ENCODE peak calls at places on chromosomes 2 and 18, in ten cellular contexts. G is IMR-90, J is HCT116, L is lower leg skin, W is adrenal gland, N is breast epithelium, C is H1, M is stomach, S is transverse colon, D is GM12892. A is an unnamed sample.

GRCh38 chr2:216596234-216596985 is 36.8 kb upstream of the IGFBP2 start:
- DNase-seq in S (no peak), N (peak), W (peak), L (peak), C (no peak), G (peak), J (no peak), D (no peak), M (no peak), A (no peak)

GRCh38 chr18:67854340-67854739 is 337.8 kb upstream of the DSEL start:
- DNase-seq in S (no peak), L (no peak), J (no peak), N (no peak), M (no peak), C (no peak), D (no peak), W (no peak), G (peak), A (no peak)

GRCh38 chr2:20126469-20126868 is 75.0 kb upstream of the LAPTM4A start:
- DNase-seq in C (no peak), S (no peak), L (no peak), M (no peak), W (no peak), D (no peak), G (no peak), J (no peak), N (no peak), A (no peak)

GRCh38 chr2:12701786-12702660 is 14.7 kb upstream of the TRIB2 start:
- DNase-seq in W (no peak), G (peak), S (no peak), M (no peak), J (no peak), C (no peak), N (no peak), D (no peak), L (no peak), A (no peak)

GRCh38 chr18:5744659-5745058 is 150.7 kb downstream of the TMEM200C start:
- DNase-seq in D (no peak), N (no peak), W (no peak), C (no peak), G (no peak), S (no peak), M (no peak), J (no peak), L (no peak), A (no peak)

GRCh38 chr2:233386382-233387041 is 32.2 kb downstream of the DGKD start:
- DNase-seq in G (peak), N (no peak), J (no peak), L (no peak), W (no peak), C (no peak), D (no peak), M (no peak), S (no peak), A (no peak)

GRCh38 chr2:64646007-64646880 is 7.5 kb downstream of the SERTAD2 start:
- DNase-seq in J (peak), N (peak), D (no peak), S (peak), M (peak), W (peak), G (peak), L (peak), C (peak), A (peak)

GRCh38 chr18:26436176-26437031 is 111.9 kb downstream of the KCTD1 start:
- DNase-seq in W (no peak), G (peak), C (peak), J (peak), N (no peak), M (no peak), D (no peak), L (no peak), S (no peak), A (no peak)

GRCh38 chr18:33495278-33495677 is 54.8 kb upstream of the CCDC178 start:
- DNase-seq in G (peak), S (no peak), D (no peak), N (no peak), C (no peak), W (peak), L (no peak), M (no peak), J (no peak), A (no peak)

DNA sequence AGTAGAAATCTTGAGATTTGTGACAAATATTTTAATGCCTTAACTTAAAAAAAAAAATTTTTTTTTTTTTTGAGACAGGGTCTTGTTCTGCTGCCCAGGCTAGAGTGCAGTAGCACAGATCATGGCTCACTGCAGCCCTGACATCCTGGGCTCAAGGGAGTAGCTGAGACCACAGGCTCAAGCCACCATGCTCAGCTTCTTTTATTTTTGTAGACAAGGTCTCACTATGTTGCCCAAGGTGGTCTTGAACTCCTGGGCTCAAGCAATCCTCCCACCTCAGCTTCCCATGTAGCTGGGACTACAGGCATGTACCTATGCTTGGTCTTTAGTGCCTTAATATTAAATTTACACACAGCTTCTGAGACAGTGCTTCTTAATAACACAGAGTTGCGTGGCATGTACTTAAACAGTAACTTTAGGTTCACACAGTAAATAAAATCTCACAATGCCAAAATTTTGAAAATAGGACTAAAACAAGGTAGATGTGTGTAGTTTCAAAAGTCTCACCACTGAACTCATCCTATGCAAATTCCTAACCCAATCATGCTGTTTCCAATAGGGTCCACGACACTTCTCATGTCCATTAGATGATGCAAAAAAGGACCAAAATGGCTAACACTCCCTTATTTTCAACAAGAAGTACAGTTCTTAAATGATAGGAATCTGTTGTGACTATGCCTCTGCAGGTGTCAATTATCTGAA is 4.1 kb downstream of the HSPD1 start:
- DNase-seq in C (no peak), G (no peak), L (no peak), J (no peak), D (no peak), N (no peak), S (no peak), M (no peak), W (no peak), A (no peak)
- TF ChIP-seq POLR2A in C (no peak), G (no peak), L (no peak), J (no peak), D (no peak), N (no peak), S (no peak), M (no peak), W (no peak), A (no peak)

GRCh38 chr2:199850250-199850717 is 708 bp downstream of the FTCDNL1 start:
- DNase-seq in C (no peak), G (no peak), N (no peak), S (no peak), D (no peak), J (no peak), L (no peak), W (no peak), M (no peak), A (no peak)

GRCh38 chr2:199851886-199852285 is 894 bp upstream of the FTCDNL1 start:
- DNase-seq in L (no peak), W (no peak), D (no peak), N (no peak), G (no peak), J (no peak), M (no peak), C (no peak), S (no peak), A (no peak)

GRCh38 chr2:199848323-199848722 is 2.7 kb downstream of the FTCDNL1 start:
- DNase-seq in L (no peak), S (no peak), D (no peak), W (no peak), C (no peak), G (no peak), J (no peak), M (no peak), N (no peak), A (no peak)

GRCh38 chr2:199851499-199851816 is 466 bp upstream of the FTCDNL1 start:
- DNase-seq in S (no peak), M (no peak), L (no peak), N (no peak), G (no peak), C (no peak), D (no peak), W (no peak), J (no peak), A (no peak)

GRCh38 chr2:199850718-199851498 is at the start of gene FTCDNL1:
- DNase-seq in S (peak), N (peak), C (peak), J (peak), L (peak), D (peak), G (peak), W (peak), M (peak), A (peak)
- TF ChIP-seq POLR2A in S (no peak), N (no peak), C (no peak), J (peak), L (no peak), D (peak), G (no peak), W (peak), M (no peak), A (no peak)

GRCh38 chr2:88131999-88132368 is 4.1 kb upstream of the FABP1 start:
- DNase-seq in G (no peak), L (no peak), C (no peak), D (no peak), W (no peak), J (no peak), S (no peak), N (no peak), M (no peak), A (no peak)
- TF ChIP-seq POLR2A in G (no peak), L (no peak), C (no peak), D (no peak), W (no peak), J (no peak), S (no peak), N (no peak), M (no peak), A (no peak)

GRCh38 chr2:69641887-69642708 is 1.4 kb downstream of the AAK1 start:
- DNase-seq in D (no peak), W (no peak), J (no peak), M (no peak), C (no peak), S (no peak), N (no peak), L (no peak), G (no peak), A (no peak)
- TF ChIP-seq POLR2A in D (no peak), W (no peak), J (no peak), M (no peak), C (no peak), S (no peak), N (no peak), L (no peak), G (no peak), A (no peak)

GRCh38 chr2:15642334-15643208 is 50.9 kb downstream of the DDX1 start:
- DNase-seq in L (peak), S (no peak), G (no peak), J (no peak), C (no peak), N (no peak), D (no peak), W (no peak), M (no peak), A (no peak)
- TF ChIP-seq POLR2A in L (no peak), S (no peak), G (no peak), J (no peak), C (no peak), N (no peak), D (no peak), W (no peak), M (no peak), A (no peak)

DNA sequence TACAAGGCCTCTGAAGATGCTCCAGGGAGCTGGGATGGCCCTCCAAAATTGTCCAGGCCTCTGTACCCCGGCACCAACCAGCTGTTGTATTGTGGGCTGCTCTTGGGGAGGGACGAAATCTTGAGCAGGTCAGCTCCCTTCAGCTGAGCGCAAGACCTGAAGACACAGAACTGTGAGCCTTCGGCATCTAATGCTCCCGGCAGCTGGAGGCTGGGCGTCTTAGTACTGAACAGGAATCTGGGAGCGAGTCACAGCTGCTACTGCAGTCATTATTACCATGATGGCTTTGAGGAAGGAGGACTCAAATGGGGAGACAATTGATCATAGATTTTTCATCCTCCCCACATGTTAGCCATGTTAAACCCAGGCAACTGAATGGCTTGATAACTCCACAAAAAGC is 83.0 kb upstream of the LTBP1 start:
- DNase-seq in N (no peak), M (no peak), C (no peak), J (no peak), D (no peak), L (no peak), S (no peak), G (peak), W (no peak), A (no peak)
- TF ChIP-seq POLR2A in N (no peak), M (no peak), C (no peak), J (no peak), D (no peak), L (no peak), S (no peak), G (no peak), W (no peak), A (no peak)

GRCh38 chr2:96209729-96210085 is 1.1 kb upstream of the STARD7 start:
- DNase-seq in G (no peak), W (no peak), D (no peak), C (no peak), S (no peak), M (no peak), N (no peak), L (no peak), J (no peak), A (no peak)

GRCh38 chr2:96207073-96207777 is 1.4 kb downstream of the STARD7 start:
- DNase-seq in C (no peak), W (no peak), J (no peak), D (no peak), S (no peak), G (no peak), M (no peak), N (no peak), L (no peak), A (no peak)

GRCh38 chr2:96208144-96209010 is at the start of gene STARD7:
- DNase-seq in M (peak), D (peak), W (peak), J (peak), G (peak), C (peak), L (peak), N (peak), S (peak), A (peak)

GRCh38 chr2:96207778-96208143 is 866 bp downstream of the STARD7 start:
- DNase-seq in D (peak), C (no peak), J (no peak), S (no peak), M (no peak), L (no peak), G (no peak), W (no peak), N (no peak), A (no peak)

DNA sequence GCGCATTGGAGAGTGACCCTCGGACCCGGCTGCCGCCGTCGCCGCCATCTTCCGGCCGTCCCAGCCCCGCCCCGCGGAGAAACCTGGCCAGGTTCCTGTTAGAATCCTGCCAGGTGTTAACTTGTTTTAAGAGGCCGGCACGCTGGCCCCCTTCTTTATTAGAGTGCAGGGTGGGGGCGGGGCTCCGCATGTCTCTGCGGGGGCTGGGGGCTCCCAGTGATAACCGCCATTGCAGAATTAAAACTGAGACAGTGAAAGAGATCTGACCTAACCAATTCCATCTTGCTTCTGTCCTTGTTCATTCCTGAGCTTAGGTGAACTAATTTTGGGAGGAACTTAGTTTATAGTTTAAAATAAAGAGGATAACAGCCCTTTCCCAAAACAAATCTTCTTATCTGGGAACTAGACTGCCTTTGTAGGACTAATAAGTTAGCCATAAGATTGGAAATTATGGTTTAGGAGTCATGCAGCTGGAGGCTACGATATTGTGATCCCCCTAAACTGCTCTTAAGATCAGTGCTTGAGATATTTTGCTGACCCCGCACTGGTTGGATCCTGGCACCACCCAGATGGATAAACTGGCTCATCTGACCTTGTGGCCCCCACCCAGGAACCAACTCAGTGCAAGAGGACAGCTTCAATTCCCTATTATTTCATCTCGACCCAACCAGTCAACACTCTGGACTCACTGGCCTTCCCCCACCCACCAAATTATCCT is 543 bp upstream of the STARD7 start:
- DNase-seq in L (no peak), S (no peak), M (no peak), G (no peak), W (peak), N (no peak), C (no peak), J (no peak), D (no peak), A (no peak)
- TF ChIP-seq POLR2A in L (no peak), S (no peak), M (no peak), G (no peak), W (peak), N (no peak), C (peak), J (no peak), D (no peak), A (no peak)

A was measured in sigmoid colon.